ENCODE peak calls at places on chromosome 21, in seven cellular contexts. V, N, U, X, K, R and T are unnamed samples. For H3K4me1, the result is how much of the 10 kb centered on the place peaks cover.

GRCh38 chr21:38486221-38486620 is 12.1 kb downstream of the ERG start:
- DNase-seq in V (no peak), N (no peak), U (peak), X (no peak), K (no peak), R (no peak), T (no peak)

GRCh38 chr21:43850728-43851295 is 14.2 kb upstream of the AGPAT3 start:
- DNase-seq in V (no peak), N (no peak), U (no peak), X (no peak), K (no peak), R (no peak), T (no peak)

GRCh38 chr21:44024895-44025353 is 12.8 kb downstream of the TRAPPC10 start:
- DNase-seq in V (no peak), N (no peak), U (peak), X (peak), K (no peak), R (no peak), T (peak)

GRCh38 chr21:38538353-38538752 is 40.1 kb upstream of the ERG start:
- DNase-seq in V (no peak), N (no peak), U (no peak), X (no peak), K (no peak), R (no peak), T (no peak)

GRCh38 chr21:30443226-30443625 is 3.2 kb downstream of the KRTAP15-1 start:
- DNase-seq in V (no peak), N (no peak), U (no peak), X (no peak), K (no peak), R (no peak), T (no peak)

GRCh38 chr21:29133241-29133640 is 2.8 kb downstream of the MAP3K7CL start:
- DNase-seq in V (no peak), N (no peak), U (no peak), X (no peak), K (no peak), R (no peak), T (no peak)

GRCh38 chr21:41369105-41369914 is 7.5 kb downstream of the MX2 start:
- DNase-seq in V (no peak), N (no peak), U (no peak), X (peak), K (no peak), R (peak), T (peak)

GRCh38 chr21:37886120-37886519 is 30.1 kb downstream of the KCNJ6 start:
- DNase-seq in V (no peak), N (no peak), U (no peak), X (no peak), K (no peak), R (no peak), T (no peak)

DNA sequence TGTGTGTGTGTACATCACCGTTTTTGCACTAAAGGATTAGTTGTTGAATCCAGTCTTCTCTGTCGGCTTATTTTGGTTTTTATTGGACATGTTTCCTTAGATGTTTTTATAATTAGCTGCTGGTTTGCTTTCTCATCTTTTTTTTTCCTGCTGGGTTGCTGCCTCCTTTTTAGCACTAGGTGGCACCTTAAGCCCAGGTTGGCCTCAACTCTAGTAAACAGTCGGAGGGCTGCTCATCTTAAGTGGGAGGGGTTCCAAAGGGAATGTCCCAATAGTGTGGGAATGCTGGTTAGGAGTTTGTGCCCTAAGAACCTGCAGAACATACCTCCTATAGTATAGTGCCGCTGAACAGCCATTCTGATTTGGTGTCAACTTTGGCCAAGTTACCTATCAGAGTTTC is 570.1 kb upstream of the CXADR start:
- DNase-seq in V (no peak), N (peak), U (no peak), X (no peak), K (peak), R (peak), T (no peak)
- TF ChIP-seq CTCF in V (peak), N (peak), U (no peak), X (peak), K (peak), R (peak), T (no peak)

DNA sequence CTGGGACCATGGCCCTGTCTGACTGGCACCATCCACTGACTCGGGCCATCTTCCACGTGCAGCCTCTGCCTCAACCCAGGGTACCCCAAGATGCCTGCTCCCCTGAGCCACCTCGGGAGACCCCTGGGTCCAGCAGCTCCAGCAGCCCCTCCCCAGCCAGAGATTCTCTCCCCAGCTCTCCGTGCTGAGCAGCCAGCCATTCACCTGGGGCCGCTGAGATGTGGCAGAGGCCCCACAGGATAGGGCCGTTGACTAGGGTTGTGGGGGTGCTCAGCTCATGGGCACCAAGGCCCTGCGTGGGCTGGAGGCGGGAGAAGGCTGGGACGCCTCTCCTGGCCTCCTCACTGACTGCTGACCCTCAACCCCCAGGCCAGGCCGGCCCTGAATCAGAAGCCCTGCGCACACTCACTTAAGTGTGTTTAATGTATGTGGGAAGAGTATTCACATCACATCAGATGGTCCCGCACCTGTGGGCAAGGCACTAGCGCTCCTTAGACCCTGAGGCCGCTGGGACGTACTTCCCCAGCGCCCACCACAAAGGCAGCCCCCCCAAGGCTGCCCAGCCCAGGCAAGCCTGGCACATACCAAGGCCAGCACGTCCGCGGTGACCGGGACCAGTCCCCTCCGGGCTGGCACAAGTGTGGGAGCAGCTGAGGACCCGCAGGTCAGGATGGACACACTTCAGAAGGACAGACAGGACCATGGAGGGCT is 27.8 kb downstream of the SLC19A1 start:
- DNase-seq in V (no peak), N (no peak), U (peak), X (peak), K (no peak), R (no peak), T (peak)
- H3K4me1 ChIP-seq in V (under half), N (under half), U (under half), X (under half), K (under half), R (under half), T (under half)

GRCh38 chr21:25350056-25350455 is 257.2 kb downstream of the MRPL39 start:
- DNase-seq in V (no peak), N (no peak), U (no peak), X (no peak), K (no peak), R (peak), T (no peak)
- TF ChIP-seq CTCF in V (no peak), N (peak), U (no peak), X (no peak), K (peak), R (peak), T (no peak)

DNA sequence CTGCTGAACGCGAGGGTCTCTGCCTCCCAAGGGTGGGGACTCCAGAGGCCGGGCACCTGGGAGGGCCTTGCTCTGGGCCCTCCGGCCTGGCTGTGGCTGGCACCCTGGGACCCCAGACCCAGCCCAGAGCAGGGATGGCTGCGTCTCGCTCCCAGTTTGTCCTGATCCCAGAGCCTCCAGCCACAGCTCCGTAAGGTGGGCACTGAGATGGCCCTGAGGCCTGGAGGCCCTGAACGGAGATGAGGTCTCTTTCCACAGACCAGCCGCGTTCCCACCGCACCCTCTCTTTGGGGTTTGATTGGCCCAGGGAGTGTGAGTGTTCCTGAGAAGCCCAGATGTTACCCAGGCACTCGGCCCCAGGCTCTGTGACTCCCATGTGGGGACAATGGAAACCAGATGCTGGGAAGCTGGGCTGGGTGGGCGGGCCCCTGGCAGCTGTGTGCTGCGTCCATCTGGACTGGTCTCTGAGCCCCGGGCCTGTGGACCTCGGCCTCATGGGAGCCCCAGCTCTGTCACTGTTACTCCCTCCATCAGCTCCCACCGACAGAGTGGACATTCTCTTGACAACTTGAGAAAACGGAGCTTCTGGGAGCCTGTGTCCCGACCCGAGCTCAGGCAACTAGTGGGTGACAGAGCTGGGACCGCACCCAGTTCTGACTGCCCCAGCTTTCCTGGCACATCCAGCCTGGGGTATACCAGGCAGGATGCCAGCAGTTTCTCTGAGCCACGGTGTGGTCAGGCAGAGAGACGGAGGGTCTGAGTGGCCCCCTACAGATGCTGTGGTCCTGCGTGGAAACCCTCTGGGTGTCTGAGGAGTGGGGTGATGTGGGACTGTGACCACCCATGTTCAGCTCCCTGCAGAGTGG is 9.8 kb upstream of the COL6A1 start:
- DNase-seq in V (no peak), N (no peak), U (no peak), X (peak), K (no peak), R (peak), T (peak)
- H3K4me1 ChIP-seq in V (under half), N (under half), U (under half), X (half or more), K (under half), R (under half), T (under half)

DNA sequence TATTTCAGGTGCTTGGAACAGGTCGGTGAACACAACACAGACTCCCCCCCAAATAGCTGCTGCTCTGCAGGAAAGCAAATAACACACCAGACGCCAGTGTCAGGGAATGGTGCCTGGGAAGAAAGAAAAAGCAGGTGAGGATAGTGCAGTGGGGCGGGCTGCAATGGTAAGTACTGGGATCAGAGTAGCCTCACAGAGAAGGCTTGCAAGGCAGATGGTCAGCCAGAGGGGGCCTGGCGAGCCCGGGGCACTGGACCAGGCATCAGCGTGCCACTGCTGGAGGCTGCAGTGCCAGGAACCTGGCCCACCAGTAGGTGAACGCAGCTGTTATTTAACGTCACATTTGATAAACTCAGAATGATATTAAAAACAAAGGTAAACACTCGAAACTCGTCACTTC is 60.0 kb downstream of the POFUT2 start:
- DNase-seq in V (no peak), N (no peak), U (no peak), X (no peak), K (no peak), R (peak), T (no peak)
- TF ChIP-seq CTCF in V (no peak), N (no peak), U (no peak), X (no peak), K (no peak), R (peak), T (no peak)